ENCODE peak calls at places on chromosomes 2 and 18, in five cellular contexts. X, G, S, R and W are unnamed samples.

GRCh38 chr2:192438239-192438638 is 243.5 kb upstream of the TMEFF2 start:
- DNase-seq in X (no peak), G (no peak), R (no peak), S (no peak), W (no peak)

GRCh38 chr2:180413331-180413730 is 406.2 kb upstream of the CWC22 start:
- DNase-seq in R (no peak), G (peak), X (no peak), S (no peak), W (no peak)

GRCh38 chr2:14524041-14524802 is 108.3 kb upstream of the LRATD1 start:
- DNase-seq in R (no peak), S (no peak), G (no peak), X (no peak), W (no peak)

GRCh38 chr2:45028276-45028675 is 19.0 kb upstream of the SIX2 start:
- DNase-seq in G (no peak), S (no peak), R (no peak), X (no peak), W (no peak)

GRCh38 chr2:55231546-55232083 is 478 bp downstream of the CLHC1 start:
- DNase-seq in G (no peak), X (no peak), S (no peak), R (no peak), W (no peak)

GRCh38 chr18:35535297-35535696 is 37.5 kb upstream of the INO80C start:
- DNase-seq in G (no peak), R (no peak), S (no peak), X (no peak), W (no peak)

GRCh38 chr2:232276739-232277313 is 101.7 kb upstream of the ALPP start:
- DNase-seq in G (no peak), S (no peak), R (no peak), X (no peak), W (no peak)

GRCh38 chr2:163800889-163801498 is 65.2 kb upstream of the FIGN start:
- DNase-seq in G (no peak), R (peak), X (no peak), S (no peak), W (no peak)

GRCh38 chr2:156892449-156893335 is 364.8 kb upstream of the GALNT5 start:
- DNase-seq in S (no peak), G (peak), X (no peak), R (no peak), W (peak)

GRCh38 chr2:226733927-226734564 is 65.6 kb downstream of the IRS1 start:
- DNase-seq in S (no peak), X (no peak), R (no peak), G (no peak), W (no peak)

GRCh38 chr2:162677476-162677875 is 161.1 kb downstream of the KCNH7 start:
- DNase-seq in G (no peak), R (no peak), S (no peak), X (no peak), W (no peak)

GRCh38 chr2:67237288-67237687 is 159.8 kb upstream of the ETAA1 start:
- DNase-seq in G (no peak), S (no peak), X (no peak), R (no peak), W (peak)

GRCh38 chr18:37299471-37300304 is 265.9 kb downstream of the CELF4 start:
- DNase-seq in S (peak), X (no peak), R (peak), G (peak), W (peak)

GRCh38 chr2:54572262-54572635 is 116.1 kb downstream of the SPTBN1 start:
- DNase-seq in R (no peak), X (no peak), G (peak), S (no peak), W (peak)

GRCh38 chr18:6414118-6414722 is 491 bp downstream of the L3MBTL4 start:
- DNase-seq in R (peak), X (peak), G (peak), S (no peak), W (no peak)

GRCh38 chr2:128375454-128375853 is 56.8 kb upstream of the HS6ST1 start:
- DNase-seq in R (no peak), X (no peak), S (no peak), G (no peak), W (no peak)

GRCh38 chr18:35588995-35589394 is 7.5 kb downstream of the GALNT1 start:
- DNase-seq in G (no peak), R (no peak), X (no peak), S (no peak), W (no peak)

GRCh38 chr2:112730791-112731190 is 10.0 kb downstream of the NT5DC4 start:
- DNase-seq in S (no peak), G (no peak), R (no peak), X (no peak), W (no peak)

GRCh38 chr2:210072922-210073509 is 70.6 kb downstream of the RPE start:
- DNase-seq in X (no peak), G (peak), R (no peak), S (no peak), W (peak)

GRCh38 chr2:162297925-162298552 is 20.4 kb downstream of the IFIH1 start:
- DNase-seq in X (peak), R (peak), S (no peak), G (peak), W (peak)

GRCh38 chr2:48870503-48870902 is 115.0 kb upstream of the LHCGR start:
- DNase-seq in X (no peak), S (no peak), R (no peak), G (no peak), W (no peak)

GRCh38 chr2:163606878-163607277 is 128.9 kb downstream of the FIGN start:
- DNase-seq in S (no peak), X (no peak), G (no peak), R (no peak), W (no peak)

GRCh38 chr18:8499810-8500663 is 109.2 kb upstream of the RAB12 start:
- DNase-seq in G (peak), X (no peak), R (no peak), S (no peak), W (no peak)

GRCh38 chr2:238238311-238238765 is 1.5 kb downstream of the HES6 start:
- DNase-seq in X (no peak), S (no peak), R (no peak), G (no peak), W (no peak)

GRCh38 chr18:37383036-37383788 is 182.4 kb downstream of the CELF4 start:
- DNase-seq in G (no peak), X (no peak), S (no peak), R (no peak), W (peak)

GRCh38 chr2:143720093-143720664 is 591.0 kb downstream of the ARHGAP15 start:
- DNase-seq in R (no peak), G (no peak), X (no peak), S (no peak), W (no peak)

GRCh38 chr2:73291093-73291460 is 2.3 kb downstream of the EGR4 start:
- DNase-seq in G (peak), S (no peak), R (no peak), X (peak), W (no peak)

GRCh38 chr2:211479496-211480150 is 923.2 kb downstream of the CPS1 start:
- DNase-seq in R (no peak), X (no peak), S (no peak), G (no peak), W (no peak)